ENCODE peak calls at places on chromosomes 7 and 10, in six cellular contexts. Y, E, W, I, O and V are unnamed samples.

GRCh38 chr10:89330537-89330936 is 2.7 kb downstream of the IFIT3 start:
- DNase-seq in W (no peak), I (no peak), E (no peak), O (no peak), Y (no peak), V (no peak)

GRCh38 chr10:130455111-130455695 is 319.0 kb downstream of the GLRX3 start:
- DNase-seq in W (no peak), I (no peak), O (no peak), E (no peak), Y (no peak), V (no peak)

GRCh38 chr7:4029941-4030340 is 652.2 kb upstream of the FOXK1 start:
- DNase-seq in E (no peak), W (no peak), Y (no peak), O (no peak), I (no peak), V (no peak)

GRCh38 chr7:94160719-94161435 is 156.7 kb upstream of the BET1 start:
- DNase-seq in O (no peak), E (no peak), W (no peak), Y (no peak), I (no peak), V (no peak)

GRCh38 chr7:155424301-155425010 is 33.5 kb upstream of the EN2 start:
- DNase-seq in O (no peak), Y (peak; percentile 54), I (no peak), E (peak; percentile 61), W (no peak), V (no peak)

GRCh38 chr7:19392246-19392645 is 247.0 kb upstream of the FERD3L start:
- DNase-seq in Y (no peak), E (no peak), I (no peak), W (no peak), O (no peak), V (no peak)

GRCh38 chr10:7233259-7233991 is 177.4 kb downstream of the SFMBT2 start:
- DNase-seq in Y (no peak), W (no peak), O (no peak), I (no peak), E (no peak), V (no peak)

GRCh38 chr10:78552261-78552811 is 516.4 kb upstream of the ZMIZ1 start:
- DNase-seq in W (no peak), Y (peak; percentile 87), I (no peak), E (peak; percentile 83), O (no peak), V (no peak)

GRCh38 chr10:4131407-4132215 is 346.6 kb upstream of the KLF6 start:
- DNase-seq in O (no peak), Y (no peak), W (peak; percentile 44), I (no peak), E (no peak), V (peak; percentile 56)

GRCh38 chr10:12389154-12389734 is 39.9 kb downstream of the CAMK1D start:
- DNase-seq in Y (peak; percentile 53), I (no peak), O (peak; percentile 57), E (peak; percentile 76), W (no peak), V (no peak)

GRCh38 chr10:27542812-27543211 is 38.7 kb downstream of the RAB18 start:
- DNase-seq in W (no peak), I (no peak), O (no peak), E (no peak), Y (no peak), V (no peak)

GRCh38 chr7:47393406-47393805 is 188.5 kb downstream of the TNS3 start:
- DNase-seq in Y (peak; percentile 41), E (peak; percentile 43), W (no peak), I (no peak), O (no peak), V (no peak)

GRCh38 chr10:89175821-89176220 is 31.3 kb downstream of the CH25H start:
- DNase-seq in O (no peak), Y (no peak), W (no peak), I (no peak), E (no peak), V (no peak)

GRCh38 chr10:102408728-102409603 is 9.6 kb downstream of the PSD start:
- DNase-seq in W (peak; percentile 91), Y (no peak), I (peak; percentile 47), O (peak; percentile 31), E (peak; percentile 81), V (no peak)

GRCh38 chr10:119504651-119505050 is 37.9 kb downstream of the RGS10 start:
- DNase-seq in I (no peak), W (no peak), Y (no peak), O (no peak), E (no peak), V (no peak)

GRCh38 chr10:48468866-48469511 is 135.9 kb downstream of the ARHGAP22 start:
- DNase-seq in I (no peak), O (no peak), Y (no peak), E (no peak), W (no peak), V (no peak)

GRCh38 chr10:71805776-71806705 is 32.7 kb upstream of the VSIR start:
- DNase-seq in I (no peak), Y (peak; percentile 87), W (peak; percentile 28), O (no peak), E (peak; percentile 82), V (no peak)

GRCh38 chr7:26293569-26294308 is 2.1 kb downstream of the SNX10 start:
- DNase-seq in Y (no peak), I (peak; percentile 21), O (no peak), W (peak; percentile 80), E (no peak), V (no peak)

GRCh38 chr7:77200542-77200941 is 923 bp upstream of the FGL2 start:
- DNase-seq in W (no peak), E (no peak), O (no peak), Y (no peak), I (no peak), V (no peak)

GRCh38 chr7:139521439-139521838 is 2.0 kb upstream of the CLEC2L start:
- DNase-seq in E (no peak), O (no peak), W (no peak), I (no peak), Y (peak; percentile 1), V (no peak)

GRCh38 chr10:63757067-63757466 is 235.9 kb downstream of the REEP3 start:
- DNase-seq in I (no peak), E (no peak), Y (no peak), O (no peak), W (no peak), V (no peak)

GRCh38 chr7:36192050-36192824 is 39.2 kb downstream of the EEPD1 start:
- DNase-seq in Y (no peak), O (no peak), E (no peak), I (no peak), W (no peak), V (no peak)

GRCh38 chr7:35524112-35524804 is 170.7 kb downstream of the HERPUD2 start:
- DNase-seq in W (no peak), I (no peak), E (no peak), Y (no peak), O (no peak), V (no peak)

GRCh38 chr7:2013381-2014311 is 219.1 kb downstream of the MAD1L1 start:
- DNase-seq in I (no peak), W (no peak), Y (peak; percentile 70), E (peak; percentile 76), O (no peak), V (no peak)

GRCh38 chr7:76358053-76358477 is 726 bp downstream of the YWHAG start:
- DNase-seq in I (peak; percentile 28), O (peak; percentile 84), W (peak; percentile 73), Y (peak; percentile 92), E (peak; percentile 89), V (no peak)

GRCh38 chr10:116892873-116893685 is 43.8 kb downstream of the ENO4 start:
- DNase-seq in Y (no peak), O (peak; percentile 74), W (no peak), E (no peak), I (no peak), V (no peak)